ENCODE peak calls at places on chromosome 2, in four cellular contexts. P is retinal pigment epithelial cell, O is A549, G is foreskin fibroblast. J is an unnamed sample.

GRCh38 chr2:113132622-113133021 is 5.2 kb downstream of the IL1RN start:
- DNase-seq in P (no peak), O (no peak), G (no peak), J (no peak)

GRCh38 chr2:166932032-166932431 is 43.8 kb downstream of the XIRP2 start:
- DNase-seq in P (no peak), O (no peak), G (peak), J (no peak)

GRCh38 chr2:129404000-129404700 is 575.3 kb upstream of the RAB6C start:
- DNase-seq in P (no peak), O (no peak), G (no peak), J (no peak)

GRCh38 chr2:227125506-227125905 is 38.5 kb downstream of the COL4A4 start:
- DNase-seq in P (no peak), O (peak), G (no peak), J (no peak)

GRCh38 chr2:144459937-144460336 is 60.0 kb downstream of the ZEB2 start:
- DNase-seq in P (no peak), O (no peak), G (peak), J (no peak)

GRCh38 chr2:46984642-46985476 is 69.3 kb upstream of the MCFD2 start:
- DNase-seq in P (peak), O (peak), G (peak), J (peak)

GRCh38 chr2:158099716-158100115 is 2.0 kb upstream of the UPP2 start:
- DNase-seq in P (peak), O (peak), G (peak), J (peak)

GRCh38 chr2:206083602-206084467 is 2.1 kb downstream of the INO80D start:
- DNase-seq in P (no peak), O (peak), G (peak), J (no peak)

GRCh38 chr2:204115692-204116091 is 179.1 kb downstream of the ICOS start:
- DNase-seq in P (no peak), O (no peak), G (no peak), J (no peak)

GRCh38 chr2:127161176-127162136 is 54.5 kb upstream of the BIN1 start:
- DNase-seq in P (no peak), O (no peak), G (no peak), J (peak)

GRCh38 chr2:138321458-138321857 is 180.1 kb upstream of the SPOPL start:
- DNase-seq in P (no peak), O (no peak), G (no peak), J (no peak)

GRCh38 chr2:29336334-29336733 is 221.1 kb downstream of the CLIP4 start:
- DNase-seq in P (no peak), O (no peak), G (no peak), J (no peak)

GRCh38 chr2:127577973-127578372 is 42.5 kb downstream of the MYO7B start:
- DNase-seq in P (no peak), O (no peak), G (no peak), J (no peak)

GRCh38 chr2:74576151-74576755 is 21.7 kb downstream of the DOK1 start:
- DNase-seq in P (no peak), O (no peak), G (peak), J (no peak)

GRCh38 chr2:70328921-70329561 is 27.2 kb upstream of the FAM136A start:
- DNase-seq in P (no peak), O (peak), G (no peak), J (no peak)

GRCh38 chr2:175864131-175864728 is 137.8 kb downstream of the LNPK start:
- DNase-seq in P (no peak), O (no peak), G (no peak), J (no peak)

GRCh38 chr2:226701052-226701451 is 98.6 kb downstream of the IRS1 start:
- DNase-seq in P (no peak), O (no peak), G (peak), J (no peak)

DNA sequence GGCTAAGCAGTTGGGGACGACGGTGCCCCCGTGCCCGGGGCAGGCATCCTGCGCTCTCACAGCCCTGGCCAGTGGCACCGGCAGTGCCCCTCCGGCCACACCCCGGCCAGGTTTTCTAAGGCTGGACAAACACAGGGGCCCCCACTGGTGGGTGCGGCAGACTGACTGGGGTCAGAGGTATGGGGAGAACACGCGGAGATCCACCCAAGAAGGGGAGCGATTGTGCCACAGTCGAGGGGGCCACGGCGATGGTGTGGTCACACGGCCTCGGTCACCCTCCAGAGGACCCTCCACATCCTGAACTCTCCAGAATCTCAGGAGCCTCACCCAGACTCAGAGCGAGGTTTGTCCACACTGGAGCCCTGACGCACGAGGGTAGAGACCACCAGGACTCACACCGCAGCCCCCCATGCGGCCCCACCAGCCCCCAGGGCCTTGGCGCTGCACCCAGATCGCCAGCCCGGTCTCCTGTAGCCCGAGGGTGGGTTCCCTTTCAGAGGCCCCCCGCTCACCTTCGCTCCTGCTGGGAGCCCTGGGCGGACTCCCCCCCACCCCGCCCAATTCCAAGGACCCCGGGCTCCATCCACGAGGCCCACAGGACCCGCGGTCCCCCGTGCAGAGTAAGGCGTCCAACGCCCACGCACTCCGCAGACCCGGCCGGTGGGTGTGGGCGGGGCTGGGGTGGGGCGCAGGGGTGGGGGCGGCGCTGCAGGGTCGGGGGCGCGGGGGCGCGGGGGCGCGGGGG is 15.2 kb downstream of the PDCD1 start:
- DNase-seq in P (no peak), O (no peak), G (no peak), J (no peak)
- H3K4me3 ChIP-seq in P (no peak), O (peak), G (no peak), J (no peak)

DNA sequence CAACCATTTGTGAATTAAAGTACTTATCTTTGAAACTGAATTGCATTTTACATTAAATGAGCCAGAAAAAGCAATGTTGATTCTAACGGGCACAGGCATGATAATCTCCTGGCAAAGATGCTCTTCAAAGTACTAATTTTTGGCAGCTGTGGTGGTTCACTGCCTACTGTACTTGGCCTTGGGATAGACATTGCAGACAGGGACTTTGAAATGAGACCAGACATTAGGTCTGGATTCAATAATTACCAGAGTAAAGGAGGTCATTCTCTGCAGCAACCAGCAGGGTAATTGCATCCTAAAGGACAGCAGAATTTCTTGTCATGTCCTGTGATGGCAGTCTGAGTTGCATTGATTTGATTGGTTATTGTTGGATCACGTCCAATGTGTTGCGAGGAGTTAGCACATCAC is 986.5 kb downstream of the TDRD15 start:
- DNase-seq in P (peak), O (no peak), G (no peak), J (no peak)
- TF ChIP-seq CTCF in P (peak), O (no peak), G (no peak), J (peak)

DNA sequence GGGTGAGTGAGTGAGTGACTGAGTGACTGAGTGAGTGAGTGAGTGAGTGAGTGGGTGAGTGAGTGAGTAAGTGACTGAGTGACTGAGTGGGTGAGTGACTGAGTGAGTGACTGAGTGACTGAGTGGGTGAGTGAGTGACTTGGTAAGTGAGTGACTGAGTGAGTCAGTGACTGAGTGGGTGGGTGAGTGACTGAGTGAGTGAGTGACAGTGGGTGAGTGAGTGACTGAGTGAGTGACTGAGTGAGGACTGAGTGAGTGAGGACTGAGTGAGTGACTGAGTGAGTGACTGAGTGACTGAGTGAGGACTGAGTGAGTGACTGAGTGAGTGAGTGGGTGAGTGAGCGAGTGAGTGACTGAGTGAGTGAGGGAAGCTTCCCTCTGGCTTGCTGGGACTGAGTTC is 13.9 kb downstream of the MAL start:
- DNase-seq in P (no peak), O (no peak), G (no peak), J (no peak)
- H3K4me3 ChIP-seq in P (no peak), O (no peak), G (no peak), J (no peak)

DNA sequence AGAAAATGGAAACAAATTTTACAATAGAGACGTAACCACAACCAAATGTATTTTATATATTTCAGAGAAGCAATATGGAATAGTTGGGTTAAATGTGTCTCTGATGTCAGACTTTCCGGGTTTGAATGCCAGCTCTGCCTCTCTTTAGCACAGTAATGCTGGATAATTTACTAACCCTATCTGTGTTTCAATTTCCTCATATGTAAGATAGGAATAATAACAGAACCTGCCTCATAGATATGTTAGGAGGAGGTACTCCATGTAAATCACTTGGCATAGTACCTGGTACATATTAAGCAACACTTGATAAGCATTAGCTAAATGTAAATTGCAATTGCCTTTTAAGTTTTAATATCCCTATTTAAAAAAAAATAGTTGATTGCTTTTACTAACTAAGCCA is 231.3 kb upstream of the ZC3H15 start:
- DNase-seq in P (no peak), O (no peak), G (no peak), J (no peak)
- TF ChIP-seq CTCF in P (no peak), O (no peak), G (no peak), J (no peak)

DNA sequence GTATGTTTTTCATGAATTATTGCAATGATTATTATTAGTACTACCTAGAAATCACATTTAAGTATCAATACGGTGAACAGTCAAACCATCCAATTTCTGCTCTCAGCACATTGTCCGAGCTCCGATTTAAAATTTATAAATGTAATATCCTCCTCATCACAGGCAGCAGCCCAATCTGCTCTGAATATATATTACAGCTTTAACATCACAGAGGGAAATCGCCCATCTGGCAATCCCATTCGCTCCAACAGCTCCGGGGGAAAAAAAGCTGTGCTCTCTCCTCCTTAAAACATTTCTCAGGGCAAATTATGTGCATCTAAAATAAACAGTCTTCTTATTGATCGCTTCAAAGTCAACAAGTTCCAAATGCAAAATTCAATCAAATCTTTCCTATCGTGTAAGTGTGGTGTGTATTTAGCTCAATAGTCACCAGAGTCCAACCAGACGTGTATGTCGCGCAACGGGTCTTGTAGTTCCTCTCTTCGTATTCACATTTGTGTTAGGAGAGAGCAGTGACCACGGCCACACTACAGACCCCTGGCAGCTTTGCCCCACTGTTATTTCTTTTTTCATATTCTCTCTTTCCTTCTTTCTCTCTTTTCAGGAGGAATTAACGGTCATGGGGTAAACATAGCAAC is 2.4 kb downstream of the FIGN start:
- DNase-seq in P (no peak), O (no peak), G (peak), J (no peak)
- H3K4me3 ChIP-seq in P (peak), O (no peak), G (peak), J (peak)